ENCODE peak calls at places on chromosome 17, in five cellular contexts. One of them, this sample, is unnamed.

GRCh38 chr17:34624767-34625389 is 45.5 kb downstream of the TMEM132E start:
- DNase-seq in heart right ventricle: no peak
- DNase-seq in tibial nerve: no peak
- DNase-seq in activated CD8-positive, alpha-beta memory T cell treated with anti-CD3 and anti-CD28 coated beads for 1 hour: no peak
- DNase-seq in nephron progenitor cell: peak
- DNase-seq in this sample: no peak

GRCh38 chr17:75516255-75516618 is at the start of gene TSEN54:
- DNase-seq in heart right ventricle: peak
- DNase-seq in nephron progenitor cell: peak
- DNase-seq in tibial nerve: peak
- DNase-seq in activated CD8-positive, alpha-beta memory T cell treated with anti-CD3 and anti-CD28 coated beads for 1 hour: peak
- DNase-seq in this sample: peak

GRCh38 chr17:82664701-82665182 is 16.5 kb upstream of the WDR45B start:
- DNase-seq in tibial nerve: no peak
- DNase-seq in nephron progenitor cell: peak
- DNase-seq in activated CD8-positive, alpha-beta memory T cell treated with anti-CD3 and anti-CD28 coated beads for 1 hour: no peak
- DNase-seq in heart right ventricle: no peak
- DNase-seq in this sample: no peak

GRCh38 chr17:66542967-66543525 is 240.6 kb downstream of the PRKCA start:
- DNase-seq in heart right ventricle: no peak
- DNase-seq in nephron progenitor cell: no peak
- DNase-seq in activated CD8-positive, alpha-beta memory T cell treated with anti-CD3 and anti-CD28 coated beads for 1 hour: no peak
- DNase-seq in tibial nerve: no peak
- DNase-seq in this sample: peak

GRCh38 chr17:78962345-78962983 is 17.3 kb downstream of the LGALS3BP start:
- DNase-seq in tibial nerve: no peak
- DNase-seq in activated CD8-positive, alpha-beta memory T cell treated with anti-CD3 and anti-CD28 coated beads for 1 hour: no peak
- DNase-seq in heart right ventricle: no peak
- DNase-seq in nephron progenitor cell: no peak
- DNase-seq in this sample: peak

GRCh38 chr17:17966399-17966798 is 5.8 kb downstream of the TOM1L2 start:
- DNase-seq in activated CD8-positive, alpha-beta memory T cell treated with anti-CD3 and anti-CD28 coated beads for 1 hour: no peak
- DNase-seq in nephron progenitor cell: no peak
- DNase-seq in heart right ventricle: no peak
- DNase-seq in tibial nerve: no peak
- DNase-seq in this sample: no peak

GRCh38 chr17:79923974-79924638 is 84.9 kb upstream of the CBX4 start:
- DNase-seq in heart right ventricle: no peak
- DNase-seq in tibial nerve: no peak
- DNase-seq in nephron progenitor cell: peak
- DNase-seq in activated CD8-positive, alpha-beta memory T cell treated with anti-CD3 and anti-CD28 coated beads for 1 hour: peak
- DNase-seq in this sample: no peak

GRCh38 chr17:36761203-36761945 is 160.0 kb downstream of the MRM1 start:
- DNase-seq in nephron progenitor cell: no peak
- DNase-seq in activated CD8-positive, alpha-beta memory T cell treated with anti-CD3 and anti-CD28 coated beads for 1 hour: no peak
- DNase-seq in heart right ventricle: no peak
- DNase-seq in tibial nerve: no peak
- DNase-seq in this sample: no peak

GRCh38 chr17:4354862-4355514 is 11.5 kb downstream of the UBE2G1 start:
- DNase-seq in tibial nerve: no peak
- DNase-seq in activated CD8-positive, alpha-beta memory T cell treated with anti-CD3 and anti-CD28 coated beads for 1 hour: no peak
- DNase-seq in heart right ventricle: no peak
- DNase-seq in nephron progenitor cell: no peak
- DNase-seq in this sample: peak

GRCh38 chr17:8248751-8249607 is at the start of gene PFAS:
- DNase-seq in heart right ventricle: peak
- DNase-seq in activated CD8-positive, alpha-beta memory T cell treated with anti-CD3 and anti-CD28 coated beads for 1 hour: peak
- DNase-seq in tibial nerve: peak
- DNase-seq in nephron progenitor cell: peak
- DNase-seq in this sample: peak

GRCh38 chr17:80779961-80780380 is 211.7 kb upstream of the CHMP6 start:
- DNase-seq in activated CD8-positive, alpha-beta memory T cell treated with anti-CD3 and anti-CD28 coated beads for 1 hour: no peak
- DNase-seq in nephron progenitor cell: no peak
- DNase-seq in tibial nerve: peak
- DNase-seq in heart right ventricle: no peak
- DNase-seq in this sample: peak

GRCh38 chr17:68378202-68379149 is 78.8 kb downstream of the WIPI1 start:
- DNase-seq in nephron progenitor cell: peak
- DNase-seq in tibial nerve: peak
- DNase-seq in activated CD8-positive, alpha-beta memory T cell treated with anti-CD3 and anti-CD28 coated beads for 1 hour: no peak
- DNase-seq in heart right ventricle: peak
- DNase-seq in this sample: peak

GRCh38 chr17:65564793-65565192 is 3.3 kb upstream of the AXIN2 start:
- DNase-seq in activated CD8-positive, alpha-beta memory T cell treated with anti-CD3 and anti-CD28 coated beads for 1 hour: no peak
- DNase-seq in tibial nerve: no peak
- DNase-seq in nephron progenitor cell: peak
- DNase-seq in heart right ventricle: peak
- DNase-seq in this sample: no peak

GRCh38 chr17:1108810-1109605 is 70.8 kb downstream of the ABR start:
- DNase-seq in activated CD8-positive, alpha-beta memory T cell treated with anti-CD3 and anti-CD28 coated beads for 1 hour: peak
- DNase-seq in heart right ventricle: peak
- DNase-seq in nephron progenitor cell: peak
- DNase-seq in tibial nerve: peak
- DNase-seq in this sample: peak